ENCODE peak calls at places on chromosomes 4 and X, in five cellular contexts. W is KBM-7; M is stimulated activated CD4-positive, alpha-beta T cell treated with anti-CD3 and anti-CD28 coated beads, TNF-alpha, amount 100 ng/mL, for 48 hours; T is B cell; Z is NCI-H510A treated with DMSO at 0.1 percent for 48 hours. K is an unnamed sample.

GRCh38 chr4:152038238-152038637 is 277.4 kb upstream of the GATB start:
- DNase-seq in W (no peak), M (no peak), T (no peak), Z (no peak), K (no peak)

GRCh38 chr4:100823066-100823992 is 305.5 kb upstream of the EMCN start:
- DNase-seq in W (no peak), M (peak), T (no peak), Z (peak), K (no peak)

GRCh38 chr4:128275351-128275750 is 12.3 kb downstream of the PGRMC2 start:
- DNase-seq in W (no peak), M (no peak), T (no peak), Z (no peak), K (no peak)

GRCh38 chrX:119228506-119229290 is 7.4 kb upstream of the PGRMC1 start:
- DNase-seq in W (no peak), M (no peak), T (no peak), Z (no peak), K (no peak)

GRCh38 chr4:172149329-172149728 is 336.1 kb downstream of the GALNTL6 start:
- DNase-seq in W (no peak), M (no peak), T (no peak), Z (no peak), K (no peak)

GRCh38 chrX:48573690-48574269 is 504 bp upstream of the RBM3 start:
- DNase-seq in W (no peak), M (no peak), T (no peak), Z (no peak), K (no peak)

GRCh38 chr4:147286846-147287587 is 193.9 kb upstream of the EDNRA start:
- DNase-seq in W (no peak), M (no peak), T (no peak), Z (no peak), K (no peak)

GRCh38 chr4:47104986-47105385 is 73.6 kb downstream of the GABRB1 start:
- DNase-seq in W (no peak), M (no peak), T (no peak), Z (no peak), K (no peak)

GRCh38 chr4:25144870-25145481 is 15.3 kb downstream of the SEPSECS start:
- DNase-seq in W (peak), M (no peak), T (peak), Z (peak), K (peak)

GRCh38 chr4:88106205-88106604 is 52.2 kb downstream of the ABCG2 start:
- DNase-seq in W (no peak), M (no peak), T (no peak), Z (no peak), K (no peak)

GRCh38 chr4:119124314-119124713 is 11.3 kb upstream of the MYOZ2 start:
- DNase-seq in W (peak), M (no peak), T (no peak), Z (no peak), K (no peak)

GRCh38 chr4:42360158-42360557 is 37.1 kb upstream of the SHISA3 start:
- DNase-seq in W (no peak), M (no peak), T (no peak), Z (no peak), K (no peak)

GRCh38 chr4:13990596-13991589 is 363.4 kb upstream of the BOD1L1 start:
- DNase-seq in W (no peak), M (no peak), T (no peak), Z (no peak), K (no peak)

GRCh38 chr4:38015886-38016515 is 55.8 kb downstream of the PTTG2 start:
- DNase-seq in W (no peak), M (no peak), T (no peak), Z (no peak), K (no peak)

GRCh38 chr4:177315767-177316490 is 6.3 kb downstream of the NEIL3 start:
- DNase-seq in W (no peak), M (no peak), T (no peak), Z (no peak), K (no peak)

GRCh38 chr4:163587867-163588266 is 93.4 kb downstream of the TMA16 start:
- DNase-seq in W (peak), M (no peak), T (peak), Z (no peak), K (peak)

GRCh38 chr4:106195435-106195950 is 120.5 kb downstream of the TBCK start:
- DNase-seq in W (no peak), M (no peak), T (no peak), Z (no peak), K (no peak)

GRCh38 chr4:162891788-162892707 is 274.6 kb downstream of the NAF1 start:
- DNase-seq in W (peak), M (no peak), T (peak), Z (no peak), K (peak)

GRCh38 chr4:105093975-105094374 is 52.7 kb upstream of the TET2 start:
- DNase-seq in W (no peak), M (no peak), T (no peak), Z (no peak), K (no peak)

GRCh38 chr4:55604996-55605395 is 13.0 kb upstream of the PDCL2 start:
- DNase-seq in W (no peak), M (no peak), T (no peak), Z (no peak), K (no peak)

GRCh38 chrX:15686818-15687685 is 22.4 kb upstream of the CLTRN start:
- DNase-seq in W (peak), M (peak), T (peak), Z (peak), K (peak)

K was measured in NAMALWA.